ENCODE peak calls at places on chromosomes 4 and X, in nine cellular contexts. E is NCI-H82; P is sigmoid colon; A is amniotic stem cell; H is DMS153; L is GM23248; X is effector memory CD8-positive, alpha-beta T cell; K is T-helper 2 cell; S is PC-3. Q is an unnamed sample.

GRCh38 chr4:84179413-84179812 is 319.7 kb downstream of the NKX6-1 start:
- DNase-seq in E (no peak), P (no peak), A (no peak), H (no peak), L (no peak), X (no peak), K (no peak), S (no peak), Q (no peak)

GRCh38 chrX:39008554-39008953 is 207.3 kb downstream of the MID1IP1 start:
- DNase-seq in E (no peak), P (no peak), A (no peak), H (no peak), L (no peak), X (no peak), K (no peak), S (no peak), Q (peak)

GRCh38 chr4:141346144-141346543 is 125.4 kb downstream of the ZNF330 start:
- DNase-seq in E (peak), P (no peak), A (no peak), H (peak), L (peak), X (no peak), K (no peak), S (peak), Q (peak)

GRCh38 chrX:134377537-134377936 is 82.4 kb upstream of the HPRT1 start:
- DNase-seq in E (peak), P (no peak), A (peak), H (no peak), L (peak), X (no peak), K (no peak), S (peak), Q (peak)

GRCh38 chr4:6372649-6373525 is 99.5 kb downstream of the PPP2R2C start:
- DNase-seq in E (peak), P (no peak), A (no peak), H (peak), L (peak), X (no peak), K (no peak), S (peak), Q (peak)

GRCh38 chrX:68304602-68305001 is 128.7 kb downstream of the OPHN1 start:
- DNase-seq in E (no peak), P (no peak), A (no peak), H (no peak), L (no peak), X (no peak), K (no peak), S (no peak), Q (no peak)

GRCh38 chr4:119307606-119308005 is 14.3 kb downstream of the FABP2 start:
- DNase-seq in E (no peak), P (no peak), A (no peak), H (no peak), L (no peak), X (no peak), K (no peak), S (no peak), Q (no peak)

GRCh38 chrX:1323315-1323714 is 13.3 kb upstream of the IL3RA start:
- DNase-seq in E (peak), P (no peak), A (no peak), H (no peak), L (peak), X (peak), K (no peak), S (peak), Q (no peak)

GRCh38 chrX:43655961-43656494 is at the start of gene MAOA:
- DNase-seq in E (peak), P (peak), A (no peak), H (no peak), L (no peak), X (peak), K (peak), S (peak), Q (peak)

GRCh38 chr4:11973270-11973669 is 544.6 kb upstream of the HS3ST1 start:
- DNase-seq in E (no peak), P (no peak), A (no peak), H (no peak), L (no peak), X (no peak), K (no peak), S (no peak), Q (no peak)